ENCODE peak calls at places on chromosomes 3 and 15, in four cellular contexts. One of them, this sample, is unnamed.

GRCh38 chr3:33664195-33664594 is 53.9 kb downstream of the CLASP2 start:
- DNase-seq in H1: no peak
- DNase-seq in mesendoderm: no peak
- DNase-seq in H9: no peak
- DNase-seq in this sample: peak; percentile 92

GRCh38 chr3:94185753-94186152 is 122.9 kb downstream of the NSUN3 start:
- DNase-seq in H1: no peak
- DNase-seq in mesendoderm: no peak
- DNase-seq in H9: no peak
- DNase-seq in this sample: no peak

GRCh38 chr3:10391391-10391790 is 70.5 kb upstream of the SEC13 start:
- DNase-seq in H1: no peak
- DNase-seq in mesendoderm: peak; percentile 74
- DNase-seq in H9: no peak
- DNase-seq in this sample: no peak

GRCh38 chr3:16186565-16186964 is 12.1 kb downstream of the GALNT15 start:
- DNase-seq in H1: no peak
- DNase-seq in mesendoderm: no peak
- DNase-seq in H9: no peak
- DNase-seq in this sample: no peak

GRCh38 chr3:110430146-110430545 is 641.5 kb upstream of the NECTIN3 start:
- DNase-seq in H1: no peak
- DNase-seq in mesendoderm: no peak
- DNase-seq in H9: no peak
- DNase-seq in this sample: peak; percentile 44

GRCh38 chr3:171181907-171182690 is 155.6 kb upstream of the SLC2A2 start:
- DNase-seq in H1: no peak
- DNase-seq in mesendoderm: no peak
- DNase-seq in H9: no peak
- DNase-seq in this sample: peak; percentile 57

GRCh38 chr3:180870008-180870733 is 42.3 kb upstream of the FXR1 start:
- DNase-seq in H1: peak; percentile 29
- DNase-seq in mesendoderm: peak; percentile 58
- DNase-seq in H9: peak; percentile 75
- DNase-seq in this sample: no peak

GRCh38 chr15:101568304-101568703 is 78.8 kb upstream of the PCSK6 start:
- DNase-seq in H1: no peak
- DNase-seq in mesendoderm: no peak
- DNase-seq in H9: no peak
- DNase-seq in this sample: no peak

GRCh38 chr15:79397264-79397663 is 34.9 kb upstream of the MINAR1 start:
- DNase-seq in H1: no peak
- DNase-seq in mesendoderm: no peak
- DNase-seq in H9: no peak
- DNase-seq in this sample: no peak

GRCh38 chr3:150330872-150331271 is 77.2 kb upstream of the TSC22D2 start:
- DNase-seq in H1: no peak
- DNase-seq in mesendoderm: no peak
- DNase-seq in H9: no peak
- DNase-seq in this sample: no peak

GRCh38 chr3:188807002-188807401 is 364.8 kb upstream of the TPRG1 start:
- DNase-seq in H1: no peak
- DNase-seq in mesendoderm: peak; percentile 38
- DNase-seq in H9: no peak
- DNase-seq in this sample: peak; percentile 23

GRCh38 chr15:87347806-87348515 is 908.6 kb downstream of the NTRK3 start:
- DNase-seq in H1: no peak
- DNase-seq in mesendoderm: no peak
- DNase-seq in H9: no peak
- DNase-seq in this sample: peak; percentile 28

GRCh38 chr15:42058791-42059190 is 35.6 kb downstream of the PLA2G4D start:
- DNase-seq in H1: no peak
- DNase-seq in mesendoderm: no peak
- DNase-seq in H9: no peak
- DNase-seq in this sample: no peak

GRCh38 chr3:13767896-13768295 is 112.0 kb downstream of the WNT7A start:
- DNase-seq in H1: no peak
- DNase-seq in mesendoderm: no peak
- DNase-seq in H9: no peak
- DNase-seq in this sample: no peak

GRCh38 chr3:186067360-186068242 is 41.3 kb downstream of the ETV5 start:
- DNase-seq in H1: no peak
- DNase-seq in mesendoderm: no peak
- DNase-seq in H9: no peak
- DNase-seq in this sample: no peak

GRCh38 chr3:64264491-64265109 is 39.3 kb upstream of the PRICKLE2 start:
- DNase-seq in H1: no peak
- DNase-seq in mesendoderm: no peak
- DNase-seq in H9: no peak
- DNase-seq in this sample: peak; percentile 32

GRCh38 chr3:142724682-142725351 is 983 bp downstream of the TRPC1 start:
- DNase-seq in H1: peak; percentile 34
- DNase-seq in mesendoderm: peak; percentile 90
- DNase-seq in H9: peak; percentile 82
- DNase-seq in this sample: peak; percentile 18

GRCh38 chr3:16205156-16205870 is 30.8 kb downstream of the GALNT15 start:
- DNase-seq in H1: no peak
- DNase-seq in mesendoderm: no peak
- DNase-seq in H9: no peak
- DNase-seq in this sample: peak; percentile 56

GRCh38 chr3:39103324-39103693 is 4.1 kb downstream of the GORASP1 start:
- DNase-seq in H1: no peak
- DNase-seq in mesendoderm: peak; percentile 46
- DNase-seq in H9: peak; percentile 46
- DNase-seq in this sample: no peak

DNA sequence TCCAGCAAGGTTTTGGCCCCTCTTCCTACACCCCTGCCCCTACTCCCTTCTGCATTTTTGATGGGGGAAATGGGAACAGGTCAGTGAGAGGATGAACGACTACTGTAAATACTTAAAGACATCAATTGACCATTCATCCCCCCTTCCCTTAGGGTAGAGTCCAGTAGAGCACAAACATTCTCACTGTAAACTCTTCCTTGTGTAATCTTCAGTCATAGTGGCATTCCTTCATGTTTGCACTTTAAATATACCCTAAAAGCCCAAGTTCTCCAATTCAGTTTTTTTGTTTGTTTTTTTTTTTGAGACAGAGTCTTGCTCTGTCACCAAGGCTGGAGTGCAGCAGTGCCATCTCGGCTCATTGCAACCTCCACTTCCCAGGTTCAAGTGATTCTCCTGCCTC is 92.4 kb downstream of the SUCLG2 start:
- DNase-seq in H1: no peak
- DNase-seq in mesendoderm: no peak
- DNase-seq in H9: no peak
- DNase-seq in this sample: no peak
- H3K56ac ChIP-seq in H1: no peak overlapping the region
- H3K56ac ChIP-seq in mesendoderm: no peak overlapping the region
- H3K56ac ChIP-seq in H9: no peak overlapping the region
- H3K56ac ChIP-seq in this sample: no peak overlapping the region

GRCh38 chr15:72489943-72490554 is 15.9 kb downstream of the ARIH1 start:
- DNase-seq in H1: no peak
- DNase-seq in mesendoderm: no peak
- DNase-seq in H9: no peak
- DNase-seq in this sample: no peak

GRCh38 chr15:72483279-72483678 is 9.1 kb downstream of the ARIH1 start:
- DNase-seq in H1: no peak
- DNase-seq in mesendoderm: no peak
- DNase-seq in H9: no peak
- DNase-seq in this sample: no peak

GRCh38 chr15:72486144-72486543 is 12.0 kb downstream of the ARIH1 start:
- DNase-seq in H1: no peak
- DNase-seq in mesendoderm: no peak
- DNase-seq in H9: no peak
- DNase-seq in this sample: no peak

GRCh38 chr15:72488558-72488957 is 14.4 kb downstream of the ARIH1 start:
- DNase-seq in H1: no peak
- DNase-seq in mesendoderm: no peak
- DNase-seq in H9: no peak
- DNase-seq in this sample: no peak

DNA sequence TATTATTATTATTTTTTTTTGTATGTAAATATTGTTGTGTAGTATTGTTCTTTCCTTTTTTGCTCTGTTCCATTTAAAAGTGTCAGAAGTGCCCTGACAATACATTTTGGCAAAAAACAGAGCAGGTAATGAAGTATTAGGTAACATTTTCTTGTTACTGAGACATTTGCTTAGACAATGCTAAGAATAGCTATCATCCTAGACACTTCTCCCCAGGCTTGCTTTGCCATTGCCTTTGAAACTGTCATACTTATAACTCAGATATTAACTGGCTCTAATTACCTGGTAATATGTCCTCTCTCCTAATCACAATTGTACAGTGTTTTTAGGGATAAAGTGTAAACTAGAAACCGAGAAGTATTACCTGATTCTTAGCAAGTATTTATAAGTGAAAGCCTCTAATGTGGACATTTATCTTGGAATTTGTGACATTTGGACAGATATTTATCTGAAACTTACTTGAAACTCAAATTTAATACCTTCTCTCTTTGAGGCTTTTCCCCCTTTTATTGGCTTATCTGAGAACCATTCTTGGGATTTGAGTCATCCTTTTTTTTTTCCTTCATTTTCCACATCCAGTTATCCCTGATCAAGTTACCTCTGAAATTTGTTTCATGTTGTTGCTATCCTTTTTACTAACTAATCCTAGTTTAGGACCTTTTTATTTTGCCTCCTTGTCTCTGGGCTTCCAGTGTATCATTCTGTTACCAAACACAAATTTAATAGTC is 13.1 kb downstream of the ARIH1 start:
- DNase-seq in H1: no peak
- DNase-seq in mesendoderm: no peak
- DNase-seq in H9: no peak
- DNase-seq in this sample: peak; percentile 54
- H3K56ac ChIP-seq in H1: no peak overlapping the region
- H3K56ac ChIP-seq in mesendoderm: no peak overlapping the region
- H3K56ac ChIP-seq in H9: no peak overlapping the region
- H3K56ac ChIP-seq in this sample: no peak overlapping the region

GRCh38 chr15:29063646-29064045 is 177.9 kb downstream of the APBA2 start:
- DNase-seq in H1: no peak
- DNase-seq in mesendoderm: no peak
- DNase-seq in H9: no peak
- DNase-seq in this sample: no peak

GRCh38 chr15:29065571-29065970 is 179.8 kb downstream of the APBA2 start:
- DNase-seq in H1: no peak
- DNase-seq in mesendoderm: no peak
- DNase-seq in H9: no peak
- DNase-seq in this sample: no peak

GRCh38 chr15:29066310-29066709 is 180.5 kb downstream of the APBA2 start:
- DNase-seq in H1: no peak
- DNase-seq in mesendoderm: no peak
- DNase-seq in H9: no peak
- DNase-seq in this sample: no peak

GRCh38 chr15:29064731-29065130 is 179.0 kb downstream of the APBA2 start:
- DNase-seq in H1: no peak
- DNase-seq in mesendoderm: no peak
- DNase-seq in H9: no peak
- DNase-seq in this sample: no peak

GRCh38 chr15:29064290-29064689 is 178.5 kb downstream of the APBA2 start:
- DNase-seq in H1: no peak
- DNase-seq in mesendoderm: no peak
- DNase-seq in H9: no peak
- DNase-seq in this sample: no peak
- H3K56ac ChIP-seq in H1: no peak overlapping the region
- H3K56ac ChIP-seq in mesendoderm: no peak overlapping the region
- H3K56ac ChIP-seq in H9: no peak overlapping the region
- H3K56ac ChIP-seq in this sample: no peak overlapping the region

DNA sequence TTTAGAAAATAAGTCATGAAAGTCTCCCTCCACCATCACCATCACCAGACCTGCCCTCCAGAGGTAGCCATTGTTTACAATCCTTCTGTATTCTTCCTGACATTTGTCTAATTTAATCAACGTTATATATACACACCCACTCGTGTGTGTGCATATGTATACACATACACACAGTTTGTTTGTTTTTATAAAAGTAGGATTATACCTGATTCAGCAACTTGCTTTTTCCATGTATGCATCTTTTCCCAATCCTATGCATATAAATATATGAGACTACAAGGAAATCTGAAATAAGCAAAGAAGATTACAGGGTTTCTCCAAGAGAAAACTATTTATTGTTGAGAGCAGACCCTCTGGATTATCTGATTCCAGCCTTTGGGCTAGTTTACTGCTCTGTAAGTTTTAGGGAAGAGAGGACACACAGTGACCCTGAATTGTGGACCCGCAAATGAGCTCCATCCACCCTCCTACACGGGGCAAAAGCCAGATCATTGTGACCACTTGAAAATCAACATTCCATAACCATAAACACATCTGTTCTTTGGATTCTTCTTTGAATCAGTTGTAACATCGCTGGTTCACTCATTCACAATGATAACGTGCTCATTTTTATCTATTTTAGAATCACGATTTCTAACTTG is 104.3 kb downstream of the CPN2 start:
- DNase-seq in H1: no peak
- DNase-seq in mesendoderm: no peak
- DNase-seq in H9: no peak
- DNase-seq in this sample: no peak
- H3K56ac ChIP-seq in H1: no peak overlapping the region
- H3K56ac ChIP-seq in mesendoderm: no peak overlapping the region
- H3K56ac ChIP-seq in H9: no peak overlapping the region
- H3K56ac ChIP-seq in this sample: no peak overlapping the region

This sample was measured in IMR-90.